ENCODE peak calls at places on chromosomes 11 and 22, in ten cellular contexts. X is NCI-H1092 treated with DMSO at 0.1 percent for 48 hours; K is stimulated activated CD8-positive, alpha-beta memory T cell treated with anti-CD3 and anti-CD28 coated beads, Interleukin-4, amount 100 ng/mL, for 1 hour; S is H4; Q is kidney glomerular epithelial cell; M is activated T-cell treated with anti-CD3 and anti-CD28 coated beads, Interleukin-2, amount 50 U/mL, for 48 hours; U is heart left ventricle; B is hypothalamus; J is GM19239; H is brain microvascular endothelial cell. V is an unnamed sample.

GRCh38 chr11:117690484-117691205 is 106.4 kb downstream of the DSCAML1 start:
- DNase-seq in K (no peak), S (peak; percentile 53), M (no peak), H (no peak), B (no peak), Q (no peak), X (peak; percentile 55), J (no peak), U (no peak), V (no peak)

GRCh38 chr11:117579148-117579547 is 217.9 kb downstream of the DSCAML1 start:
- DNase-seq in H (no peak), J (no peak), Q (no peak), S (no peak), U (no peak), X (no peak), B (no peak), K (no peak), M (no peak), V (no peak)

GRCh38 chr11:109914809-109915653 is 178.2 kb upstream of the ZC3H12C start:
- DNase-seq in X (no peak), K (no peak), H (peak; percentile 40), U (no peak), B (no peak), J (no peak), Q (peak; percentile 12), S (peak; percentile 17), M (no peak), V (no peak)

GRCh38 chr11:100581318-100581717 is 105.8 kb upstream of the ARHGAP42 start:
- DNase-seq in B (no peak), Q (no peak), M (no peak), X (no peak), S (peak; percentile 41), J (no peak), K (no peak), U (no peak), H (no peak), V (peak; percentile 22)

GRCh38 chr22:47624277-47625012 is 862.0 kb downstream of the TBC1D22A start:
- DNase-seq in B (no peak), H (no peak), X (no peak), U (no peak), J (no peak), S (no peak), M (no peak), K (no peak), Q (no peak), V (no peak)

GRCh38 chr11:1746956-1747752 is 3.2 kb downstream of the IFITM10 start:
- DNase-seq in J (no peak), K (no peak), U (no peak), B (no peak), M (no peak), Q (no peak), X (no peak), H (no peak), S (no peak), V (no peak)

GRCh38 chr11:115503083-115503885 is 931 bp downstream of the CADM1 start:
- DNase-seq in B (peak; percentile 87), M (peak; percentile 38), X (peak; percentile 90), Q (peak; percentile 23), U (peak; percentile 81), K (no peak), H (no peak), J (no peak), S (peak; percentile 51), V (peak; percentile 91)

GRCh38 chr11:103970850-103971249 is 65.6 kb upstream of the DDI1 start:
- DNase-seq in M (no peak), X (no peak), H (no peak), K (no peak), J (no peak), U (no peak), B (no peak), Q (peak; percentile 4), S (no peak), V (no peak)

GRCh38 chr11:123611698-123612097 is 42.7 kb downstream of the SCN3B start:
- DNase-seq in X (no peak), H (no peak), U (no peak), J (no peak), S (no peak), M (no peak), Q (no peak), K (no peak), B (no peak), V (no peak)

GRCh38 chr11:129117595-129118350 is 74.4 kb downstream of the ARHGAP32 start:
- DNase-seq in Q (peak; percentile 70), J (peak; percentile 4), B (peak; percentile 24), S (peak; percentile 72), M (peak; percentile 41), K (no peak), U (no peak), X (peak; percentile 84), H (peak; percentile 63), V (peak; percentile 81)